ENCODE peak calls at places on chromosomes 3 and 15, in nine cellular contexts. One of them, this sample, is unnamed.

GRCh38 chr3:194779729-194780224 is 94.1 kb downstream of the FAM43A start:
- DNase-seq in A673: no peak
- DNase-seq in trophoblast cell: no peak
- DNase-seq in WERI-Rb-1: no peak
- DNase-seq in neural progenitor cell: no peak
- DNase-seq in pancreas: no peak
- DNase-seq in stomach: no peak
- DNase-seq in A549: no peak
- DNase-seq in mesenchymal stem cell: peak; percentile 5
- DNase-seq in this sample: no peak

GRCh38 chr15:50687302-50687902 is 805 bp upstream of the TRPM7 start:
- DNase-seq in mesenchymal stem cell: no peak
- DNase-seq in pancreas: no peak
- DNase-seq in A549: no peak
- DNase-seq in A673: no peak
- DNase-seq in stomach: no peak
- DNase-seq in WERI-Rb-1: no peak
- DNase-seq in neural progenitor cell: no peak
- DNase-seq in trophoblast cell: no peak
- DNase-seq in this sample: no peak

GRCh38 chr3:169846458-169847193 is 23.1 kb downstream of the LRRC31 start:
- DNase-seq in neural progenitor cell: no peak
- DNase-seq in A549: no peak
- DNase-seq in stomach: no peak
- DNase-seq in pancreas: no peak
- DNase-seq in mesenchymal stem cell: peak; percentile 14
- DNase-seq in trophoblast cell: no peak
- DNase-seq in WERI-Rb-1: no peak
- DNase-seq in A673: no peak
- DNase-seq in this sample: no peak

GRCh38 chr3:121998030-121998580 is 23.9 kb downstream of the ILDR1 start:
- DNase-seq in stomach: no peak
- DNase-seq in pancreas: no peak
- DNase-seq in trophoblast cell: no peak
- DNase-seq in A673: peak; percentile 17
- DNase-seq in A549: peak; percentile 14
- DNase-seq in neural progenitor cell: no peak
- DNase-seq in mesenchymal stem cell: peak; percentile 54
- DNase-seq in WERI-Rb-1: no peak
- DNase-seq in this sample: no peak

GRCh38 chr15:63499611-63500010 is 4.8 kb upstream of the USP3 start:
- DNase-seq in A673: no peak
- DNase-seq in WERI-Rb-1: no peak
- DNase-seq in neural progenitor cell: no peak
- DNase-seq in trophoblast cell: no peak
- DNase-seq in stomach: no peak
- DNase-seq in A549: no peak
- DNase-seq in mesenchymal stem cell: no peak
- DNase-seq in pancreas: no peak
- DNase-seq in this sample: no peak

GRCh38 chr3:145183261-145183660 is 977.7 kb downstream of the PLOD2 start:
- DNase-seq in mesenchymal stem cell: no peak
- DNase-seq in stomach: no peak
- DNase-seq in A673: no peak
- DNase-seq in neural progenitor cell: no peak
- DNase-seq in trophoblast cell: no peak
- DNase-seq in pancreas: no peak
- DNase-seq in WERI-Rb-1: no peak
- DNase-seq in A549: no peak
- DNase-seq in this sample: no peak

GRCh38 chr3:105933871-105934270 is 65.1 kb upstream of the CBLB start:
- DNase-seq in A673: no peak
- DNase-seq in mesenchymal stem cell: no peak
- DNase-seq in WERI-Rb-1: no peak
- DNase-seq in stomach: no peak
- DNase-seq in pancreas: no peak
- DNase-seq in trophoblast cell: peak; percentile 21
- DNase-seq in neural progenitor cell: no peak
- DNase-seq in A549: no peak
- DNase-seq in this sample: no peak

GRCh38 chr3:49716691-49717538 is 2.6 kb downstream of the AMIGO3 start:
- DNase-seq in pancreas: no peak
- DNase-seq in stomach: no peak
- DNase-seq in A673: no peak
- DNase-seq in neural progenitor cell: no peak
- DNase-seq in mesenchymal stem cell: no peak
- DNase-seq in trophoblast cell: no peak
- DNase-seq in A549: no peak
- DNase-seq in WERI-Rb-1: no peak
- DNase-seq in this sample: no peak

DNA sequence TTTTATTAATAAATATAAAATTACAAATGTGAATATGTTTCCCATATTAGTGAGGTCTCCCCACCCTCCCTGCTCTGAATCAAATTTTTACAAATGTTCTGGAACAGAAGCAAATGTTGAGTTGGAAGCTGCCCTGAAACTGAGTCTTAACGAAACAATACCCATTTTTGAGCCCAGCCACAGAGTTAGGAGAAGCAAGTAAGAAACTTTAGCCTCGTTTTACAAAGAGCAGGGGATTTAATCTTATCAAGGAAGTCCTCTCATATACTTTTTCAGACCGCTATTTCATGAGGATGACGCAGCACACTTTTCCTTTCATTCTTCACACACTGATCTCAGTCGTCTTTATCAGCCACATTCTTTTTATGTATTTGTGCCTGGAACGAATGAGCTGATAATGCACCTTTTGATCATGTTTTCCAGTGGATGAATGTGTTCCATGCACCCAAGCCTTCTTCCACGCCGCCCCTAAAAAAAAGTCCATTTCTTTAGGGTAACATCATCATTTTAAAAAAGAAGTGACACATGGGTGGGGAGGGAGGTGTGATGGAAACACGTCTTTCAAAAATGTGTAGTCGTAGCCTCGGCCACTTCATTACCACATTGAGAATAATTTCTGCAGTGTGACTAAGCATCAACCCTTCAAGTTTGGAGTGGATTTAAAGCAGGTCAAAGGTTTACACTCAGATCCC is 48.1 kb downstream of the SETMAR start:
- DNase-seq in mesenchymal stem cell: peak; percentile 23
- DNase-seq in neural progenitor cell: no peak
- DNase-seq in trophoblast cell: no peak
- DNase-seq in WERI-Rb-1: no peak
- DNase-seq in stomach: no peak
- DNase-seq in pancreas: no peak
- DNase-seq in A549: no peak
- DNase-seq in A673: no peak
- DNase-seq in this sample: no peak
- H3K27ac ChIP-seq in mesenchymal stem cell: no peak overlapping the region
- H3K27ac ChIP-seq in neural progenitor cell: no peak overlapping the region
- H3K27ac ChIP-seq in trophoblast cell: no peak overlapping the region
- H3K27ac ChIP-seq in WERI-Rb-1: peak overlapping the region; percentile 27
- H3K27ac ChIP-seq in stomach: peak overlapping the region; percentile 9
- H3K27ac ChIP-seq in pancreas: no peak overlapping the region
- H3K27ac ChIP-seq in A549: no peak overlapping the region
- H3K27ac ChIP-seq in A673: no peak overlapping the region
- H3K27ac ChIP-seq in this sample: peak overlapping the region; percentile 13

DNA sequence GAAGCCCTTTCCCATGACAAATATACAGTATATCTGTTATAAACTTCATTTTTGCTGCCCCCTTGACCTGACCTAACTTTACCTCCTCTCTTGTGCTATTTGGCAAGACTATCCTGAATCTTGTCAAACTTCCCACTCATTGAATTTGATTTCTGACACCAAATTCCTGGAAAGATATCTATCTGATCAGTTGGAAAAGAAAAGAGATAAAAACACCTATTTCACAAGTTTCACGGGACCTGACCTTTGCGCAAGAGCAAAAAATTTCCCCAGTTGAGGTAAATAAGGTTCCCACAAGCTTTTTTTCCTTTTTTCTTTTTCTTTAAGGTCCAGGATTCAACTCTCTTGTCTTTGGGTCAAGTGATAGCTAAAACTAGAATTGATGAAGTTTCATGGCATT is 189.2 kb upstream of the LPP start:
- DNase-seq in WERI-Rb-1: no peak
- DNase-seq in A673: no peak
- DNase-seq in A549: no peak
- DNase-seq in stomach: no peak
- DNase-seq in mesenchymal stem cell: no peak
- DNase-seq in trophoblast cell: peak; percentile 46
- DNase-seq in pancreas: no peak
- DNase-seq in neural progenitor cell: no peak
- DNase-seq in this sample: no peak
- H3K27ac ChIP-seq in WERI-Rb-1: no peak overlapping the region
- H3K27ac ChIP-seq in A673: no peak overlapping the region
- H3K27ac ChIP-seq in A549: no peak overlapping the region
- H3K27ac ChIP-seq in stomach: no peak overlapping the region
- H3K27ac ChIP-seq in mesenchymal stem cell: no peak overlapping the region
- H3K27ac ChIP-seq in trophoblast cell: no peak overlapping the region
- H3K27ac ChIP-seq in pancreas: no peak overlapping the region
- H3K27ac ChIP-seq in neural progenitor cell: no peak overlapping the region
- H3K27ac ChIP-seq in this sample: no peak overlapping the region

GRCh38 chr3:78912687-78913086 is 855.1 kb downstream of the ROBO1 start:
- DNase-seq in WERI-Rb-1: no peak
- DNase-seq in A549: no peak
- DNase-seq in pancreas: no peak
- DNase-seq in neural progenitor cell: no peak
- DNase-seq in stomach: no peak
- DNase-seq in trophoblast cell: no peak
- DNase-seq in A673: no peak
- DNase-seq in mesenchymal stem cell: no peak
- DNase-seq in this sample: no peak

GRCh38 chr3:78917541-78917940 is 850.3 kb downstream of the ROBO1 start:
- DNase-seq in mesenchymal stem cell: no peak
- DNase-seq in WERI-Rb-1: no peak
- DNase-seq in A673: peak; percentile 93
- DNase-seq in stomach: no peak
- DNase-seq in neural progenitor cell: no peak
- DNase-seq in pancreas: no peak
- DNase-seq in trophoblast cell: no peak
- DNase-seq in A549: no peak
- DNase-seq in this sample: no peak

GRCh38 chr3:78913711-78914110 is 854.1 kb downstream of the ROBO1 start:
- DNase-seq in neural progenitor cell: peak; percentile 13
- DNase-seq in pancreas: no peak
- DNase-seq in mesenchymal stem cell: no peak
- DNase-seq in A549: no peak
- DNase-seq in stomach: no peak
- DNase-seq in A673: peak; percentile 57
- DNase-seq in WERI-Rb-1: no peak
- DNase-seq in trophoblast cell: no peak
- DNase-seq in this sample: no peak

GRCh38 chr3:78919021-78919755 is 848.6 kb downstream of the ROBO1 start:
- DNase-seq in pancreas: no peak
- DNase-seq in trophoblast cell: no peak
- DNase-seq in A673: peak; percentile 80
- DNase-seq in A549: peak; percentile 77
- DNase-seq in WERI-Rb-1: no peak
- DNase-seq in mesenchymal stem cell: peak; percentile 95
- DNase-seq in stomach: no peak
- DNase-seq in neural progenitor cell: no peak
- DNase-seq in this sample: no peak

DNA sequence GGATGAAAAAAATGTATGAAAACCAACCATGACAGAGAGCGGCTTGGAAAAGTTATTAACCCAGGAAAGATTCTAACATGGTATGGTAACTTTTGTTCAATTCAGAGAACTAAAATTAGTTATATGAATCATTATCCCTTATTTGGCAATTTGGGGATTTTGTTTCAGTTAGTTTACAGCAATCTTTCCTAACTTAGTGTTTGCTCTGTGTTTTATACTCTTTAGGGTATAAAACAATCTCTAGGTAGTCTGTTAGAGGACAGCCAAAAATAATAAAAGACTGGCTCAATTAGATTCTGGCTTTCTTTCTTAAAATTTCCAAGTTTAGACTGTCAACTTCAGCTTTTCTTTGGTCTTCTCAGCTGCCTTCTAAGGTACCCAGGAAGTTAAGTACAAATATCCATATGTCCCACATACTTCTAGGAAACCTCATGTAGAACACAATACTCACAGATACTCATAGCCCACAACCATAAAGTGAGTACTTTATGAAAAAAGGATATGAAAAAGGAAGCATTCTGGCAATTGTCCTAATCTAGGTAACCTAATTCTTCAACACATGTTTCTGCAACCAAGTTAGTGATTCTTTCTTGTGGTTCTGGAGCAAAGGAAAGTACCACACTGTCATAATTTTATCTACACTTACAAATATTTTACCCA is 849.3 kb downstream of the ROBO1 start:
- DNase-seq in A673: peak; percentile 29
- DNase-seq in WERI-Rb-1: no peak
- DNase-seq in trophoblast cell: no peak
- DNase-seq in neural progenitor cell: no peak
- DNase-seq in pancreas: no peak
- DNase-seq in A549: no peak
- DNase-seq in stomach: no peak
- DNase-seq in mesenchymal stem cell: peak; percentile 51
- DNase-seq in this sample: no peak
- H3K27ac ChIP-seq in A673: peak overlapping the region; percentile 91
- H3K27ac ChIP-seq in WERI-Rb-1: peak overlapping the region; percentile 56
- H3K27ac ChIP-seq in trophoblast cell: no peak overlapping the region
- H3K27ac ChIP-seq in neural progenitor cell: no peak overlapping the region
- H3K27ac ChIP-seq in pancreas: no peak overlapping the region
- H3K27ac ChIP-seq in A549: peak overlapping the region; percentile 62
- H3K27ac ChIP-seq in stomach: no peak overlapping the region
- H3K27ac ChIP-seq in mesenchymal stem cell: no peak overlapping the region
- H3K27ac ChIP-seq in this sample: no peak overlapping the region

GRCh38 chr3:38519651-38520050 is 23.5 kb downstream of the EXOG start:
- DNase-seq in WERI-Rb-1: no peak
- DNase-seq in trophoblast cell: no peak
- DNase-seq in neural progenitor cell: no peak
- DNase-seq in stomach: no peak
- DNase-seq in A673: peak; percentile 17
- DNase-seq in mesenchymal stem cell: no peak
- DNase-seq in A549: no peak
- DNase-seq in pancreas: no peak
- DNase-seq in this sample: no peak

GRCh38 chr3:38521391-38521987 is 25.3 kb downstream of the EXOG start:
- DNase-seq in mesenchymal stem cell: peak; percentile 71
- DNase-seq in pancreas: peak; percentile 73
- DNase-seq in neural progenitor cell: peak; percentile 78
- DNase-seq in A673: peak; percentile 47
- DNase-seq in stomach: peak; percentile 73
- DNase-seq in WERI-Rb-1: peak; percentile 64
- DNase-seq in A549: peak; percentile 73
- DNase-seq in trophoblast cell: peak; percentile 65
- DNase-seq in this sample: no peak

GRCh38 chr3:38524141-38524739 is 28.1 kb downstream of the EXOG start:
- DNase-seq in WERI-Rb-1: no peak
- DNase-seq in A549: no peak
- DNase-seq in neural progenitor cell: no peak
- DNase-seq in trophoblast cell: peak; percentile 32
- DNase-seq in A673: no peak
- DNase-seq in stomach: no peak
- DNase-seq in pancreas: no peak
- DNase-seq in mesenchymal stem cell: peak; percentile 12
- DNase-seq in this sample: no peak

GRCh38 chr3:38519000-38519399 is 22.9 kb downstream of the EXOG start:
- DNase-seq in mesenchymal stem cell: no peak
- DNase-seq in neural progenitor cell: no peak
- DNase-seq in stomach: no peak
- DNase-seq in pancreas: no peak
- DNase-seq in trophoblast cell: no peak
- DNase-seq in WERI-Rb-1: no peak
- DNase-seq in A673: no peak
- DNase-seq in A549: no peak
- DNase-seq in this sample: no peak

GRCh38 chr3:38522002-38522401 is 25.9 kb downstream of the EXOG start:
- DNase-seq in trophoblast cell: no peak
- DNase-seq in WERI-Rb-1: no peak
- DNase-seq in A549: no peak
- DNase-seq in mesenchymal stem cell: no peak
- DNase-seq in A673: no peak
- DNase-seq in pancreas: no peak
- DNase-seq in neural progenitor cell: no peak
- DNase-seq in stomach: no peak
- DNase-seq in this sample: no peak
- H3K27ac ChIP-seq in trophoblast cell: no peak overlapping the region
- H3K27ac ChIP-seq in WERI-Rb-1: no peak overlapping the region
- H3K27ac ChIP-seq in A549: no peak overlapping the region
- H3K27ac ChIP-seq in mesenchymal stem cell: no peak overlapping the region
- H3K27ac ChIP-seq in A673: no peak overlapping the region
- H3K27ac ChIP-seq in pancreas: no peak overlapping the region
- H3K27ac ChIP-seq in neural progenitor cell: no peak overlapping the region
- H3K27ac ChIP-seq in stomach: no peak overlapping the region
- H3K27ac ChIP-seq in this sample: no peak overlapping the region